ENCODE peak calls at places on chromosomes 3 and 15, in ten cellular contexts. P, D, I, H, F, V, G, R, U and L are unnamed samples.

GRCh38 chr3:10155123-10155472 is 9.6 kb upstream of the IRAK2 start:
- DNase-seq in P (no peak), D (no peak), I (no peak), H (no peak), F (no peak), V (no peak), G (no peak), R (no peak), U (no peak), L (no peak)

GRCh38 chr3:1400571-1400970 is 307.7 kb downstream of the CNTN6 start:
- DNase-seq in P (no peak), D (no peak), I (no peak), H (no peak), F (no peak), V (no peak), G (no peak), R (no peak), U (no peak), L (no peak)

GRCh38 chr3:43273429-43273828 is 12.9 kb upstream of the SNRK start:
- DNase-seq in P (no peak), D (no peak), I (no peak), H (no peak), F (no peak), V (no peak), G (no peak), R (no peak), U (no peak), L (no peak)

GRCh38 chr15:45458746-45459403 is 63.7 kb downstream of the SLC30A4 start:
- DNase-seq in P (peak), D (peak), I (peak), H (peak), F (peak), V (peak), G (peak), R (peak), U (peak), L (no peak)

GRCh38 chr3:51581529-51581928 is 43.0 kb downstream of the RAD54L2 start:
- DNase-seq in P (no peak), D (peak), I (no peak), H (peak), F (no peak), V (no peak), G (peak), R (no peak), U (no peak), L (no peak)

GRCh38 chr15:70795311-70795665 is 31.9 kb upstream of the UACA start:
- DNase-seq in P (no peak), D (peak), I (no peak), H (peak), F (peak), V (peak), G (peak), R (no peak), U (no peak), L (peak)

GRCh38 chr3:187572431-187572830 is 97.8 kb downstream of the SST start:
- DNase-seq in P (no peak), D (no peak), I (no peak), H (no peak), F (no peak), V (no peak), G (no peak), R (no peak), U (no peak), L (no peak)

GRCh38 chr3:152385761-152386160 is 117.0 kb downstream of the MBNL1 start:
- DNase-seq in P (no peak), D (peak), I (no peak), H (peak), F (peak), V (no peak), G (peak), R (no peak), U (no peak), L (peak)

GRCh38 chr15:61053401-61053800 is 175.7 kb downstream of the RORA start:
- DNase-seq in P (no peak), D (no peak), I (no peak), H (no peak), F (no peak), V (no peak), G (no peak), R (no peak), U (no peak), L (no peak)

GRCh38 chr15:101542306-101543025 is 53.0 kb upstream of the PCSK6 start:
- DNase-seq in P (no peak), D (no peak), I (no peak), H (no peak), F (no peak), V (no peak), G (no peak), R (peak), U (no peak), L (no peak)

GRCh38 chr15:50686468-50687301 is at the start of gene TRPM7:
- DNase-seq in P (peak), D (peak), I (peak), H (peak), F (peak), V (peak), G (peak), R (peak), U (peak), L (no peak)

GRCh38 chr3:11385908-11386307 is 113.7 kb downstream of the ATG7 start:
- DNase-seq in P (no peak), D (peak), I (no peak), H (peak), F (peak), V (no peak), G (peak), R (peak), U (peak), L (no peak)

GRCh38 chr3:11717768-11718581 is 74.3 kb upstream of the VGLL4 start:
- DNase-seq in P (peak), D (peak), I (no peak), H (peak), F (peak), V (no peak), G (peak), R (peak), U (peak), L (no peak)

GRCh38 chr15:66587749-66588148 is 22.0 kb upstream of the LCTL start:
- DNase-seq in P (no peak), D (no peak), I (no peak), H (no peak), F (no peak), V (no peak), G (no peak), R (no peak), U (no peak), L (no peak)

GRCh38 chr15:44804303-44805046 is 68.1 kb downstream of the TRIM69 start:
- DNase-seq in P (no peak), D (peak), I (no peak), H (peak), F (no peak), V (no peak), G (no peak), R (peak), U (no peak), L (no peak)

GRCh38 chr15:38267416-38268022 is 14.9 kb downstream of the SPRED1 start:
- DNase-seq in P (no peak), D (peak), I (no peak), H (no peak), F (peak), V (no peak), G (no peak), R (no peak), U (no peak), L (no peak)

GRCh38 chr3:153400641-153401040 is 238.6 kb downstream of the RAP2B start:
- DNase-seq in P (no peak), D (no peak), I (no peak), H (no peak), F (no peak), V (no peak), G (peak), R (no peak), U (no peak), L (no peak)

GRCh38 chr3:42600958-42601675 is 631 bp downstream of the NKTR start:
- DNase-seq in P (peak), D (peak), I (no peak), H (peak), F (peak), V (no peak), G (peak), R (peak), U (peak), L (no peak)

GRCh38 chr3:51354172-51354571 is 30.9 kb upstream of the MANF start:
- DNase-seq in P (no peak), D (no peak), I (no peak), H (no peak), F (no peak), V (no peak), G (no peak), R (no peak), U (no peak), L (no peak)

GRCh38 chr3:194779729-194780224 is 94.1 kb downstream of the FAM43A start:
- DNase-seq in P (no peak), D (no peak), I (no peak), H (no peak), F (no peak), V (no peak), G (no peak), R (no peak), U (no peak), L (no peak)

GRCh38 chr3:112752092-112752512 is 94.6 kb downstream of the CD200R1L start:
- DNase-seq in P (no peak), D (no peak), I (no peak), H (no peak), F (no peak), V (no peak), G (no peak), R (no peak), U (no peak), L (no peak)

GRCh38 chr3:129230311-129231019 is 18.9 kb upstream of the COPG1 start:
- DNase-seq in P (no peak), D (peak), I (no peak), H (peak), F (peak), V (peak), G (peak), R (peak), U (no peak), L (no peak)

GRCh38 chr15:41105348-41106334 is 10.4 kb downstream of the INO80 start:
- DNase-seq in P (no peak), D (no peak), I (no peak), H (no peak), F (no peak), V (no peak), G (no peak), R (no peak), U (no peak), L (no peak)

GRCh38 chr3:2653706-2654105 is 456.5 kb downstream of the IL5RA start:
- DNase-seq in P (no peak), D (no peak), I (no peak), H (no peak), F (no peak), V (no peak), G (no peak), R (no peak), U (no peak), L (no peak)

GRCh38 chr3:24401811-24402185 is 92.9 kb downstream of the THRB start:
- DNase-seq in P (peak), D (no peak), I (no peak), H (no peak), F (no peak), V (no peak), G (no peak), R (no peak), U (peak), L (no peak)

GRCh38 chr3:43105224-43105596 is 669 bp downstream of the POMGNT2 start:
- DNase-seq in P (peak), D (no peak), I (no peak), H (no peak), F (no peak), V (no peak), G (no peak), R (no peak), U (peak), L (no peak)

GRCh38 chr3:188178293-188178950 is 24.5 kb downstream of the LPP start:
- DNase-seq in P (no peak), D (no peak), I (no peak), H (no peak), F (no peak), V (no peak), G (no peak), R (no peak), U (no peak), L (no peak)

GRCh38 chr3:172201136-172201989 is 162.0 kb downstream of the FNDC3B start:
- DNase-seq in P (peak), D (peak), I (no peak), H (peak), F (peak), V (no peak), G (peak), R (no peak), U (peak), L (peak)

GRCh38 chr3:68876112-68876713 is 56.1 kb downstream of the TAFA4 start:
- DNase-seq in P (peak), D (peak), I (peak), H (peak), F (peak), V (peak), G (peak), R (peak), U (peak), L (peak)

GRCh38 chr15:29102911-29103824 is 166.5 kb downstream of the NSMCE3 start:
- DNase-seq in P (no peak), D (peak), I (peak), H (no peak), F (no peak), V (no peak), G (no peak), R (no peak), U (no peak), L (no peak)
- H3K4me3 ChIP-seq in P (no peak), D (peak), I (no peak), H (no peak), F (peak), V (no peak), G (peak), R (no peak), U (no peak), L (peak)

DNA sequence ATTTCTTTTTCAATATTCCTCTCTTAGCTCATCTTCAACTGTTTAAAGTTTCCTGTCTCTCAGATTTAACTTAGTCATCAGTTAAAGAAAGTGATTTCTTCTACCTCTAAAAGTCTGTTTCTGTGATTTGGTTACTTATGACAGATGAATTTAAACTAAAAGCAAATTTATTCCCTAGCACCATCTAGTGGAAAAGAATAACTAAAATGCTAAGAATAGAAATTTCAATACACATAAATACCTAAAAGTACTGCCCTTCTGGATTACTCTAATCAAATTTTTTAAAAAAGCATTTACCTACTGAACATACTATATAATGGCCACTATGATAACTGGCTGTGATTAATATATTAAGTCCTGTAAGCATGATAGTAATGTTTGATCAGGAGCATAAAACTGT is 14.0 kb upstream of the ZCWPW2 start:
- DNase-seq in P (no peak), D (peak), I (no peak), H (peak), F (no peak), V (no peak), G (no peak), R (no peak), U (no peak), L (no peak)
- TF ChIP-seq CTCF in P (no peak), D (no peak), I (peak), H (peak), F (peak), V (peak), G (peak), R (no peak), U (no peak), L (no peak)

GRCh38 chr3:159765860-159766294 is 222.8 kb upstream of the IL12A start:
- DNase-seq in P (no peak), D (no peak), I (no peak), H (no peak), F (no peak), V (no peak), G (no peak), R (no peak), U (no peak), L (no peak)
- H3K4me3 ChIP-seq in P (peak), D (peak), I (no peak), H (peak), F (peak), V (peak), G (peak), R (no peak), U (no peak), L (peak)

GRCh38 chr15:74482661-74483060 is 21.7 kb upstream of the UBL7 start:
- DNase-seq in P (no peak), D (no peak), I (no peak), H (no peak), F (no peak), V (no peak), G (no peak), R (no peak), U (no peak), L (no peak)
- TF ChIP-seq CTCF in P (no peak), D (no peak), I (no peak), H (no peak), F (peak), V (no peak), G (no peak), R (no peak), U (no peak), L (peak)

GRCh38 chr15:64153480-64154367 is 2.2 kb downstream of the SNX22 start:
- DNase-seq in P (peak), D (peak), I (peak), H (peak), F (peak), V (peak), G (peak), R (peak), U (peak), L (peak)
- H3K4me3 ChIP-seq in P (no peak), D (no peak), I (no peak), H (no peak), F (no peak), V (no peak), G (no peak), R (peak), U (no peak), L (no peak)